ENCODE peak calls at places on chromosomes 4 and X, in eight cellular contexts. B is EL, P is Peyer's patch, U is GM13977, Y is iris pigment epithelial cell, H is HT-29, J is AG08396, M is stomach. T is an unnamed sample.

GRCh38 chr4:11073621-11074051 is 355.1 kb downstream of the HS3ST1 start:
- DNase-seq in B (no peak), P (no peak), U (no peak), Y (peak; percentile 66), H (no peak), J (no peak), M (no peak), T (no peak)

GRCh38 chrX:31499120-31499519 is 427.3 kb upstream of the FTHL17 start:
- DNase-seq in B (peak; percentile 77), P (no peak), U (no peak), Y (peak; percentile 76), H (no peak), J (no peak), M (no peak), T (no peak)

GRCh38 chr4:139841464-139842195 is 176.0 kb downstream of the MGST2 start:
- DNase-seq in B (no peak), P (peak; percentile 63), U (no peak), Y (no peak), H (peak; percentile 29), J (no peak), M (no peak), T (no peak)

GRCh38 chrX:1322393-1322792 is 14.2 kb upstream of the IL3RA start:
- DNase-seq in B (peak; percentile 22), P (no peak), U (no peak), Y (no peak), H (no peak), J (no peak), M (no peak), T (no peak)

GRCh38 chr4:102447413-102447812 is 53.7 kb upstream of the NFKB1 start:
- DNase-seq in B (no peak), P (no peak), U (no peak), Y (no peak), H (no peak), J (no peak), M (no peak), T (no peak)

GRCh38 chrX:154840856-154841255 is 6.4 kb upstream of the SMIM9 start:
- DNase-seq in B (peak; percentile 61), P (no peak), U (peak; percentile 42), Y (peak; percentile 69), H (peak; percentile 69), J (peak; percentile 39), M (no peak), T (no peak)

GRCh38 chr4:141501931-141502330 is 134.5 kb upstream of the IL15 start:
- DNase-seq in B (peak; percentile 37), P (no peak), U (no peak), Y (peak; percentile 83), H (no peak), J (peak; percentile 9), M (no peak), T (no peak)

GRCh38 chr4:24419147-24420034 is 165.0 kb downstream of the DHX15 start:
- DNase-seq in B (peak; percentile 61), P (peak; percentile 81), U (peak; percentile 74), Y (peak; percentile 56), H (peak; percentile 84), J (peak; percentile 79), M (peak; percentile 84), T (peak; percentile 34)

GRCh38 chr4:165359501-165359900 is 19.3 kb upstream of the CPE start:
- DNase-seq in B (no peak), P (no peak), U (no peak), Y (peak; percentile 49), H (no peak), J (no peak), M (no peak), T (no peak)

GRCh38 chr4:141307241-141307689 is 86.6 kb downstream of the ZNF330 start:
- DNase-seq in B (peak; percentile 65), P (no peak), U (peak; percentile 74), Y (peak; percentile 73), H (peak; percentile 62), J (peak; percentile 67), M (peak; percentile 37), T (no peak)

GRCh38 chr4:386708-387105 is 49.1 kb downstream of the ZNF141 start:
- DNase-seq in B (no peak), P (no peak), U (no peak), Y (no peak), H (no peak), J (no peak), M (no peak), T (no peak)

GRCh38 chr4:127162741-127163140 is 470.0 kb upstream of the INTU start:
- DNase-seq in B (peak; percentile 87), P (no peak), U (no peak), Y (peak; percentile 89), H (no peak), J (peak; percentile 48), M (no peak), T (no peak)

GRCh38 chrX:2819345-2820130 is 9.2 kb upstream of the GYG2 start:
- DNase-seq in B (no peak), P (no peak), U (peak; percentile 63), Y (peak; percentile 32), H (peak; percentile 33), J (peak; percentile 60), M (no peak), T (no peak)

GRCh38 chr4:101157415-101158135 is 189.8 kb downstream of the PPP3CA start:
- DNase-seq in B (no peak), P (no peak), U (no peak), Y (peak; percentile 49), H (no peak), J (no peak), M (no peak), T (no peak)

GRCh38 chrX:11293113-11293512 is at the start of gene AMELX:
- DNase-seq in B (no peak), P (no peak), U (no peak), Y (no peak), H (no peak), J (no peak), M (no peak), T (no peak)

GRCh38 chrX:153727108-153727931 is 2.7 kb downstream of the ABCD1 start:
- DNase-seq in B (peak; percentile 25), P (peak; percentile 67), U (peak; percentile 27), Y (peak; percentile 26), H (peak; percentile 63), J (peak; percentile 39), M (peak; percentile 78), T (no peak)

GRCh38 chrX:129939986-129940385 is 34.0 kb downstream of the UTP14A start:
- DNase-seq in B (no peak), P (no peak), U (no peak), Y (no peak), H (no peak), J (no peak), M (no peak), T (no peak)

GRCh38 chrX:9339603-9340569 is 125.0 kb upstream of the TBL1X start:
- DNase-seq in B (no peak), P (no peak), U (no peak), Y (no peak), H (no peak), J (no peak), M (no peak), T (no peak)

GRCh38 chrX:136146614-136147319 is 566 bp upstream of the FHL1 start:
- DNase-seq in B (no peak), P (no peak), U (peak; percentile 32), Y (no peak), H (no peak), J (no peak), M (no peak), T (no peak)

GRCh38 chr4:27048350-27049100 is 187.9 kb downstream of the STIM2 start:
- DNase-seq in B (peak; percentile 31), P (no peak), U (peak; percentile 39), Y (peak; percentile 17), H (peak; percentile 65), J (peak; percentile 45), M (no peak), T (no peak)

GRCh38 chr4:118329849-118330248 is 23.0 kb downstream of the PRSS12 start:
- DNase-seq in B (no peak), P (no peak), U (no peak), Y (no peak), H (no peak), J (no peak), M (no peak), T (no peak)

GRCh38 chrX:85963736-85964135 is 83.6 kb downstream of the CHM start:
- DNase-seq in B (peak; percentile 64), P (no peak), U (no peak), Y (peak; percentile 87), H (no peak), J (peak; percentile 65), M (no peak), T (no peak)

GRCh38 chr4:4418676-4419370 is 31.9 kb downstream of the NSG1 start:
- DNase-seq in B (no peak), P (no peak), U (no peak), Y (no peak), H (no peak), J (no peak), M (peak; percentile 20), T (no peak)

GRCh38 chrX:14776901-14777300 is 96.0 kb downstream of the FANCB start:
- DNase-seq in B (peak; percentile 14), P (no peak), U (no peak), Y (peak; percentile 28), H (no peak), J (no peak), M (no peak), T (no peak)

GRCh38 chr4:145195167-145195952 is 15.0 kb upstream of the OTUD4 start:
- DNase-seq in B (no peak), P (no peak), U (peak; percentile 25), Y (no peak), H (peak; percentile 44), J (no peak), M (no peak), T (no peak)

GRCh38 chr4:123599061-123599919 is 202.7 kb downstream of the SPRY1 start:
- DNase-seq in B (no peak), P (no peak), U (no peak), Y (peak; percentile 88), H (peak; percentile 37), J (no peak), M (no peak), T (no peak)

GRCh38 chrX:56800801-56801200 is 71.8 kb downstream of the NBDY start:
- DNase-seq in B (no peak), P (no peak), U (peak; percentile 34), Y (no peak), H (no peak), J (no peak), M (no peak), T (peak; percentile 34)

GRCh38 chr4:153950100-153950979 is 161.5 kb upstream of the SFRP2 start:
- DNase-seq in B (no peak), P (no peak), U (no peak), Y (no peak), H (peak; percentile 7), J (no peak), M (no peak), T (no peak)

GRCh38 chr4:185865901-185866328 is 53.9 kb upstream of the SORBS2 start:
- DNase-seq in B (peak; percentile 43), P (no peak), U (no peak), Y (peak; percentile 85), H (peak; percentile 57), J (no peak), M (peak; percentile 60), T (no peak)

GRCh38 chr4:168167714-168168284 is 75.5 kb downstream of the ANXA10 start:
- DNase-seq in B (no peak), P (no peak), U (no peak), Y (peak; percentile 74), H (no peak), J (no peak), M (no peak), T (no peak)

GRCh38 chrX:154696328-154697045 is 43.1 kb upstream of the CTAG2 start:
- DNase-seq in B (peak; percentile 70), P (no peak), U (no peak), Y (peak; percentile 81), H (no peak), J (peak; percentile 51), M (no peak), T (no peak)

GRCh38 chr4:54359919-54360650 is 131.0 kb downstream of the PDGFRA start:
- DNase-seq in B (no peak), P (no peak), U (no peak), Y (no peak), H (no peak), J (no peak), M (no peak), T (no peak)

GRCh38 chr4:71550220-71551190 is 211.7 kb downstream of the SLC4A4 start:
- DNase-seq in B (peak; percentile 81), P (no peak), U (no peak), Y (peak; percentile 71), H (peak; percentile 76), J (peak; percentile 22), M (no peak), T (no peak)

GRCh38 chr4:8475751-8476575 is 35.4 kb downstream of the TRMT44 start:
- DNase-seq in B (no peak), P (no peak), U (no peak), Y (no peak), H (no peak), J (no peak), M (no peak), T (no peak)

T was measured in stimulated activated CD4-positive, alpha-beta T cell treated with anti-CD3 and anti-CD28 coated beads, TNF-alpha, amount 100 ng/mL, for 4 hours.